ENCODE peak calls at places on chromosomes 11 and 22, in four cellular contexts. One of them, this sample, is unnamed.

GRCh38 chr11:128714121-128714520 is 20.2 kb downstream of the FLI1 start:
- DNase-seq in hepatocyte: no peak
- DNase-seq in endothelial cell of umbilical vein: no peak
- DNase-seq in HepG2: no peak
- DNase-seq in this sample: no peak

GRCh38 chr11:36075053-36075452 is 131.2 kb downstream of the LDLRAD3 start:
- DNase-seq in hepatocyte: no peak
- DNase-seq in endothelial cell of umbilical vein: peak; percentile 93
- DNase-seq in HepG2: no peak
- DNase-seq in this sample: no peak

GRCh38 chr11:123461164-123461563 is 31.1 kb downstream of the GRAMD1B start:
- DNase-seq in hepatocyte: no peak
- DNase-seq in endothelial cell of umbilical vein: no peak
- DNase-seq in HepG2: no peak
- DNase-seq in this sample: peak; percentile 44

GRCh38 chr11:7448126-7448525 is 37.2 kb upstream of the OLFML1 start:
- DNase-seq in hepatocyte: no peak
- DNase-seq in endothelial cell of umbilical vein: no peak
- DNase-seq in HepG2: no peak
- DNase-seq in this sample: no peak

GRCh38 chr22:32573991-32574390 is 99.4 kb downstream of the FBXO7 start:
- DNase-seq in hepatocyte: no peak
- DNase-seq in endothelial cell of umbilical vein: no peak
- DNase-seq in HepG2: no peak
- DNase-seq in this sample: no peak

GRCh38 chr11:6232899-6233298 is 1.5 kb downstream of the FHIP1B start:
- DNase-seq in hepatocyte: no peak
- DNase-seq in endothelial cell of umbilical vein: no peak
- DNase-seq in HepG2: no peak
- DNase-seq in this sample: no peak

GRCh38 chr11:42462558-42463310 is 849.1 kb upstream of the API5 start:
- DNase-seq in hepatocyte: no peak
- DNase-seq in endothelial cell of umbilical vein: peak; percentile 18
- DNase-seq in HepG2: no peak
- DNase-seq in this sample: no peak

GRCh38 chr22:19974233-19974861 is 32.7 kb upstream of the TXNRD2 start:
- DNase-seq in hepatocyte: peak; percentile 47
- DNase-seq in endothelial cell of umbilical vein: peak; percentile 92
- DNase-seq in HepG2: peak; percentile 75
- DNase-seq in this sample: peak; percentile 91

GRCh38 chr22:39185601-39186012 is 33.1 kb upstream of the CBX7 start:
- DNase-seq in hepatocyte: no peak
- DNase-seq in endothelial cell of umbilical vein: no peak
- DNase-seq in HepG2: peak; percentile 50
- DNase-seq in this sample: no peak

GRCh38 chr11:8796926-8797325 is 114.1 kb upstream of the AKIP1 start:
- DNase-seq in hepatocyte: no peak
- DNase-seq in endothelial cell of umbilical vein: no peak
- DNase-seq in HepG2: no peak
- DNase-seq in this sample: no peak

GRCh38 chr11:75161506-75161905 is 10.6 kb downstream of the SLCO2B1 start:
- DNase-seq in hepatocyte: no peak
- DNase-seq in endothelial cell of umbilical vein: peak; percentile 72
- DNase-seq in HepG2: no peak
- DNase-seq in this sample: no peak

GRCh38 chr11:134406264-134407185 is 5.5 kb downstream of the B3GAT1 start:
- DNase-seq in hepatocyte: no peak
- DNase-seq in endothelial cell of umbilical vein: no peak
- DNase-seq in HepG2: no peak
- DNase-seq in this sample: no peak

GRCh38 chr22:22156716-22157499 is 87.7 kb upstream of the VPREB1 start:
- DNase-seq in hepatocyte: peak; percentile 86
- DNase-seq in endothelial cell of umbilical vein: peak; percentile 50
- DNase-seq in HepG2: peak; percentile 70
- DNase-seq in this sample: peak; percentile 59

GRCh38 chr11:122229611-122230386 is 113.8 kb upstream of the BLID start:
- DNase-seq in hepatocyte: peak; percentile 21
- DNase-seq in endothelial cell of umbilical vein: peak; percentile 89
- DNase-seq in HepG2: peak; percentile 75
- DNase-seq in this sample: no peak

GRCh38 chr22:48796295-48797015 is 1031.2 kb downstream of the BRD1 start:
- DNase-seq in hepatocyte: no peak
- DNase-seq in endothelial cell of umbilical vein: no peak
- DNase-seq in HepG2: no peak
- DNase-seq in this sample: no peak

GRCh38 chr11:118930152-118930712 is 4.5 kb upstream of the BCL9L start:
- DNase-seq in hepatocyte: peak; percentile 95
- DNase-seq in endothelial cell of umbilical vein: peak; percentile 76
- DNase-seq in HepG2: peak; percentile 75
- DNase-seq in this sample: peak; percentile 78

GRCh38 chr11:43558556-43559127 is 121.9 kb upstream of the HSD17B12 start:
- DNase-seq in hepatocyte: no peak
- DNase-seq in endothelial cell of umbilical vein: no peak
- DNase-seq in HepG2: no peak
- DNase-seq in this sample: no peak

GRCh38 chr22:49659281-49659923 is 168.3 kb downstream of the BRD1 start:
- DNase-seq in hepatocyte: no peak
- DNase-seq in endothelial cell of umbilical vein: no peak
- DNase-seq in HepG2: no peak
- DNase-seq in this sample: no peak

GRCh38 chr11:11979487-11980117 is 28.8 kb downstream of the DKK3 start:
- DNase-seq in hepatocyte: peak; percentile 76
- DNase-seq in endothelial cell of umbilical vein: no peak
- DNase-seq in HepG2: no peak
- DNase-seq in this sample: peak; percentile 69

GRCh38 chr22:22463855-22464540 is 44.5 kb downstream of the ZNF280B start:
- DNase-seq in hepatocyte: peak; percentile 85
- DNase-seq in endothelial cell of umbilical vein: peak; percentile 54
- DNase-seq in HepG2: peak; percentile 62
- DNase-seq in this sample: peak; percentile 67

GRCh38 chr11:3000032-3000961 is 8.2 kb upstream of the NAP1L4 start:
- DNase-seq in hepatocyte: peak; percentile 47
- DNase-seq in endothelial cell of umbilical vein: peak; percentile 55
- DNase-seq in HepG2: no peak
- DNase-seq in this sample: peak; percentile 88

GRCh38 chr11:108498816-108499408 is 728 bp upstream of the POGLUT3 start:
- DNase-seq in hepatocyte: no peak
- DNase-seq in endothelial cell of umbilical vein: no peak
- DNase-seq in HepG2: no peak
- DNase-seq in this sample: no peak

GRCh38 chr11:99098751-99099150 is 78.0 kb downstream of the CNTN5 start:
- DNase-seq in hepatocyte: no peak
- DNase-seq in endothelial cell of umbilical vein: no peak
- DNase-seq in HepG2: no peak
- DNase-seq in this sample: no peak
- H3K4me2 ChIP-seq in hepatocyte: no peak overlapping the region
- H3K4me2 ChIP-seq in endothelial cell of umbilical vein: no peak overlapping the region
- H3K4me2 ChIP-seq in HepG2: no peak overlapping the region
- H3K4me2 ChIP-seq in this sample: no peak overlapping the region

GRCh38 chr11:86893235-86893634 is 62.0 kb downstream of the FZD4 start:
- DNase-seq in hepatocyte: no peak
- DNase-seq in endothelial cell of umbilical vein: no peak
- DNase-seq in HepG2: no peak
- DNase-seq in this sample: no peak

GRCh38 chr11:86888164-86888977 is 66.8 kb downstream of the FZD4 start:
- DNase-seq in hepatocyte: no peak
- DNase-seq in endothelial cell of umbilical vein: no peak
- DNase-seq in HepG2: no peak
- DNase-seq in this sample: no peak

GRCh38 chr11:86891020-86891419 is 64.2 kb downstream of the FZD4 start:
- DNase-seq in hepatocyte: no peak
- DNase-seq in endothelial cell of umbilical vein: no peak
- DNase-seq in HepG2: no peak
- DNase-seq in this sample: no peak

DNA sequence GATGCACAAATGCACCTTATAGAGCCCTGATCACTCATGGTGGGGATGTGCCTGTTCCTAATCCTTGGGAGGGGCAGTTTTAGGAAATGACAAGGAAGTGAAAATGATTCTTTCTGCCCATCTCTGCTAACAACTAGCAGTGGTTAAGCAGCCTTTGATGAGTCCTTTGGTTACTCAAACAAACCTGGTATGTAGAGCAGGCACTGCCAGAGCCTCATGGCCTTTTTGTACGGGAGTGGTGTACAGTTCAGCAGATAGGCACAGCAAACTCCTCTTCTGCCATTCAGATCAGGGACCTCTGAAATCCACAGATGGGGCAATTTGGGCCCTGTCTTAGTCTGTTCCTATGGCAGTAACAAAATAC is 66.2 kb downstream of the FZD4 start:
- DNase-seq in hepatocyte: no peak
- DNase-seq in endothelial cell of umbilical vein: no peak
- DNase-seq in HepG2: no peak
- DNase-seq in this sample: no peak
- H3K4me2 ChIP-seq in hepatocyte: no peak overlapping the region
- H3K4me2 ChIP-seq in endothelial cell of umbilical vein: no peak overlapping the region
- H3K4me2 ChIP-seq in HepG2: no peak overlapping the region
- H3K4me2 ChIP-seq in this sample: no peak overlapping the region

DNA sequence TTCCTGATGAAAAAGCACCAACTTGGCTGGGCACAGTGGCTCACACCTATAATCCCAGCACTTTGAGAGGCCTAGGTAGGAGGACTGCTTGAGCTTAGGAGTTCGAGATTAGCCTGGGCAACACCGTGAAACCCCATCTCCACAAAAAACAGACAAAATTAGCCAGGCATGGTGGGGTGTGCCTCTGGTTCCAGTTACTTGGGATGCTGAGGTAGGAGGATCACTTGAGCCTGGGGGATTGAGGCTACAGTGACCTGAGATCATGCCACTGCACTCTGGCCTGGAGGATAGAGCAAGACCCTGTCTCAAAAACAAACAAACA is 3.0 kb downstream of the HPS4 start:
- DNase-seq in hepatocyte: no peak
- DNase-seq in endothelial cell of umbilical vein: no peak
- DNase-seq in HepG2: no peak
- DNase-seq in this sample: no peak
- H3K4me2 ChIP-seq in hepatocyte: peak overlapping the region; percentile 71
- H3K4me2 ChIP-seq in endothelial cell of umbilical vein: no peak overlapping the region
- H3K4me2 ChIP-seq in HepG2: peak overlapping the region; percentile 83
- H3K4me2 ChIP-seq in this sample: peak overlapping the region; percentile 50

GRCh38 chr11:609355-609811 is 6.4 kb downstream of the IRF7 start:
- DNase-seq in hepatocyte: no peak
- DNase-seq in endothelial cell of umbilical vein: no peak
- DNase-seq in HepG2: no peak
- DNase-seq in this sample: no peak
- H3K4me2 ChIP-seq in hepatocyte: no peak overlapping the region
- H3K4me2 ChIP-seq in endothelial cell of umbilical vein: no peak overlapping the region
- H3K4me2 ChIP-seq in HepG2: no peak overlapping the region
- H3K4me2 ChIP-seq in this sample: no peak overlapping the region